ENCODE peak calls at places on chromosomes 7 and 10, in four cellular contexts. One of them, this sample, is unnamed.

GRCh38 chr10:22006379-22006884 is 2.9 kb upstream of the DNAJC1 start:
- DNase-seq in GM12878: no peak
- DNase-seq in SK-N-SH: no peak
- DNase-seq in GM12891: no peak
- DNase-seq in this sample: no peak

GRCh38 chr7:67725437-67725836 is 728.8 kb downstream of the TYW1 start:
- DNase-seq in GM12878: no peak
- DNase-seq in SK-N-SH: no peak
- DNase-seq in GM12891: no peak
- DNase-seq in this sample: no peak

GRCh38 chr10:73910401-73910763 is 550 bp upstream of the PLAU start:
- DNase-seq in GM12878: no peak
- DNase-seq in GM12891: no peak
- DNase-seq in SK-N-SH: peak
- DNase-seq in this sample: no peak

GRCh38 chr10:122637371-122637770 is 62.3 kb downstream of the C10orf120 start:
- DNase-seq in GM12891: no peak
- DNase-seq in GM12878: no peak
- DNase-seq in SK-N-SH: peak
- DNase-seq in this sample: no peak

GRCh38 chr10:72418679-72419078 is 64.0 kb upstream of the DNAJB12 start:
- DNase-seq in SK-N-SH: no peak
- DNase-seq in GM12891: no peak
- DNase-seq in GM12878: no peak
- DNase-seq in this sample: no peak

GRCh38 chr10:28686835-28687682 is 9.7 kb downstream of the BAMBI start:
- DNase-seq in GM12878: no peak
- DNase-seq in GM12891: no peak
- DNase-seq in SK-N-SH: no peak
- DNase-seq in this sample: no peak

GRCh38 chr7:1845536-1846311 is 175.6 kb downstream of the ELFN1 start:
- DNase-seq in GM12878: no peak
- DNase-seq in GM12891: no peak
- DNase-seq in SK-N-SH: peak
- DNase-seq in this sample: no peak

GRCh38 chr7:70131807-70132565 is 533.7 kb downstream of the AUTS2 start:
- DNase-seq in GM12891: no peak
- DNase-seq in GM12878: no peak
- DNase-seq in SK-N-SH: no peak
- DNase-seq in this sample: no peak

GRCh38 chr7:33157311-33157710 is 27.9 kb downstream of the BBS9 start:
- DNase-seq in GM12878: no peak
- DNase-seq in GM12891: no peak
- DNase-seq in SK-N-SH: no peak
- DNase-seq in this sample: no peak

GRCh38 chr7:70736715-70737460 is 395.1 kb upstream of the GALNT17 start:
- DNase-seq in SK-N-SH: peak
- DNase-seq in GM12891: no peak
- DNase-seq in GM12878: no peak
- DNase-seq in this sample: no peak

GRCh38 chr10:69321865-69322264 is 43.6 kb downstream of the HK1 start:
- DNase-seq in GM12891: no peak
- DNase-seq in SK-N-SH: no peak
- DNase-seq in GM12878: no peak
- DNase-seq in this sample: no peak

GRCh38 chr10:90051474-90051873 is 350.1 kb downstream of the KIF20B start:
- DNase-seq in GM12878: peak
- DNase-seq in SK-N-SH: no peak
- DNase-seq in GM12891: no peak
- DNase-seq in this sample: no peak

GRCh38 chr7:138864667-138865066 is 66.7 kb upstream of the ATP6V0A4 start:
- DNase-seq in SK-N-SH: no peak
- DNase-seq in GM12878: no peak
- DNase-seq in GM12891: no peak
- DNase-seq in this sample: no peak

GRCh38 chr10:46250898-46251856 is 35.6 kb upstream of the ANTXRL start:
- DNase-seq in SK-N-SH: no peak
- DNase-seq in GM12891: no peak
- DNase-seq in GM12878: no peak
- DNase-seq in this sample: no peak

GRCh38 chr7:66913118-66914049 is 7.6 kb upstream of the TMEM248 start:
- DNase-seq in GM12891: no peak
- DNase-seq in GM12878: no peak
- DNase-seq in SK-N-SH: no peak
- DNase-seq in this sample: no peak

GRCh38 chr10:660413-660979 is 29.0 kb downstream of the DIP2C start:
- DNase-seq in SK-N-SH: no peak
- DNase-seq in GM12891: no peak
- DNase-seq in GM12878: no peak
- DNase-seq in this sample: no peak

GRCh38 chr10:47207894-47208469 is 92.0 kb upstream of the GDF10 start:
- DNase-seq in SK-N-SH: no peak
- DNase-seq in GM12878: no peak
- DNase-seq in GM12891: no peak
- DNase-seq in this sample: no peak

GRCh38 chr7:111076205-111076604 is 14.7 kb upstream of the LRRN3 start:
- DNase-seq in SK-N-SH: no peak
- DNase-seq in GM12878: no peak
- DNase-seq in GM12891: no peak
- DNase-seq in this sample: no peak

GRCh38 chr10:124106241-124106905 is 13.0 kb upstream of the CHST15 start:
- DNase-seq in GM12891: peak
- DNase-seq in GM12878: peak
- DNase-seq in SK-N-SH: no peak
- DNase-seq in this sample: no peak

GRCh38 chr10:29946953-29947700 is 112.3 kb downstream of the JCAD start:
- DNase-seq in GM12878: no peak
- DNase-seq in SK-N-SH: no peak
- DNase-seq in GM12891: no peak
- DNase-seq in this sample: no peak

GRCh38 chr7:77985974-77986339 is 187.4 kb downstream of the PHTF2 start:
- DNase-seq in GM12891: no peak
- DNase-seq in GM12878: no peak
- DNase-seq in SK-N-SH: no peak
- DNase-seq in this sample: no peak

GRCh38 chr7:157799076-157799685 is 462.4 kb downstream of the DNAJB6 start:
- DNase-seq in GM12878: no peak
- DNase-seq in SK-N-SH: no peak
- DNase-seq in GM12891: no peak
- DNase-seq in this sample: no peak

GRCh38 chr10:77513783-77514331 is 123.8 kb downstream of the KCNMA1 start:
- DNase-seq in GM12878: no peak
- DNase-seq in GM12891: no peak
- DNase-seq in SK-N-SH: peak
- DNase-seq in this sample: no peak

GRCh38 chr7:25913574-25914224 is 238.3 kb upstream of the NFE2L3 start:
- DNase-seq in GM12878: no peak
- DNase-seq in GM12891: no peak
- DNase-seq in SK-N-SH: no peak
- DNase-seq in this sample: no peak

GRCh38 chr10:44960482-44961230 is 1.1 kb downstream of the RASSF4 start:
- DNase-seq in GM12878: no peak
- DNase-seq in SK-N-SH: no peak
- DNase-seq in GM12891: no peak
- DNase-seq in this sample: no peak

GRCh38 chr7:2175514-2175913 is 57.2 kb downstream of the MAD1L1 start:
- DNase-seq in SK-N-SH: peak
- DNase-seq in GM12891: no peak
- DNase-seq in GM12878: no peak
- DNase-seq in this sample: no peak

GRCh38 chr10:71968553-71969474 is 4.6 kb downstream of the CHST3 start:
- DNase-seq in SK-N-SH: peak
- DNase-seq in GM12891: no peak
- DNase-seq in GM12878: no peak
- DNase-seq in this sample: no peak

GRCh38 chr7:3301831-3302618 is 973 bp downstream of the SDK1 start:
- DNase-seq in GM12891: no peak
- DNase-seq in GM12878: no peak
- DNase-seq in SK-N-SH: peak
- DNase-seq in this sample: no peak

GRCh38 chr7:75650671-75651070 is 88.1 kb downstream of the HIP1 start:
- DNase-seq in GM12891: no peak
- DNase-seq in SK-N-SH: peak
- DNase-seq in GM12878: no peak
- DNase-seq in this sample: no peak

GRCh38 chr7:135772639-135773019 is 24.0 kb upstream of the FAM180A start:
- DNase-seq in GM12878: no peak
- DNase-seq in SK-N-SH: no peak
- DNase-seq in GM12891: no peak
- DNase-seq in this sample: no peak

GRCh38 chr10:4767033-4767814 is 58.8 kb upstream of the AKR1E2 start:
- DNase-seq in SK-N-SH: peak
- DNase-seq in GM12891: no peak
- DNase-seq in GM12878: no peak
- DNase-seq in this sample: no peak

GRCh38 chr10:42578019-42578418 is 60.4 kb downstream of the ZNF33B start:
- DNase-seq in SK-N-SH: no peak
- DNase-seq in GM12891: no peak
- DNase-seq in GM12878: no peak
- DNase-seq in this sample: no peak

GRCh38 chr10:132643709-132644543 is 106.3 kb downstream of the INPP5A start:
- DNase-seq in GM12878: no peak
- DNase-seq in SK-N-SH: peak
- DNase-seq in GM12891: no peak
- DNase-seq in this sample: no peak

DNA sequence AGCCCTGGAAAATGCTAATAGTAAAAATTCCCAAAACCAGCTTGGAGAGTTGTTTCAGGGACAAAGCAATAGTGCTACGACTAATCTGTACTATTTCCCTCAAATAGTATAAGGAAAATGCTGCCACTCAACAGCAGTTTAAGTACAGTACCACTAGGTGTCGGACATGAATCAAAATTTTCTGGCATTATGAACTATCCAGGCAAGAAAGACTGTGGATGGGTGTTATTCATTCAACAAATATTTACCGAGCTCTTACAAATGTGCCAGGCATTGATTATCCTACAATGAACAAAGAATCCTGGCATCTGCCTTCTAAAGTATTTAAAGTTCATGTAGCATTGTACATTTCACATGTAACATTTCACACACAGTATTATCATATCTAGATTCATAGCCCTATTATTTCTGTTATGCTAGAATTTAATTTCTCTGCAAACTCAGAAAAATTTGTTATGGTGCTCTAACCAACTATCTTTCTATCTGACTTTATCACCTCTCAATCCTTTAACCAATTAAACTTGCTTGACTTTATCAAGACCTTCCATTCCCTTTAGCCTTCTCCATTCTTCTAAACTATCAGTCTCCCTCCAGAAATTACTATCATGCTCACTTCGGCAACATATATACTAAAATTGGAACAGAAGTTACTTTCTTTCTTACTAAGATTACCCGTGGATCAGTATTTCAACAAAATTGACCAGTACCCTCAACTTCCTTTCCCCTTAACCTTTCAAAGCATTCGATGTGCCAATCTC is 80.6 kb downstream of the ARHGAP21 start:
- DNase-seq in GM12878: peak
- DNase-seq in SK-N-SH: peak
- DNase-seq in GM12891: no peak
- DNase-seq in this sample: no peak
- TF ChIP-seq POLR2AphosphoS5 in GM12878: no peak
- TF ChIP-seq POLR2AphosphoS5 in SK-N-SH: no peak
- TF ChIP-seq POLR2AphosphoS5 in GM12891: no peak
- TF ChIP-seq POLR2AphosphoS5 in this sample: no peak

GRCh38 chr7:20304366-20304765 is 26.3 kb upstream of the ITGB8 start:
- DNase-seq in SK-N-SH: no peak
- DNase-seq in GM12891: no peak
- DNase-seq in GM12878: no peak
- DNase-seq in this sample: no peak
- TF ChIP-seq TAF1 in SK-N-SH: no peak
- TF ChIP-seq TAF1 in GM12891: no peak
- TF ChIP-seq TAF1 in GM12878: no peak
- TF ChIP-seq TAF1 in this sample: no peak

DNA sequence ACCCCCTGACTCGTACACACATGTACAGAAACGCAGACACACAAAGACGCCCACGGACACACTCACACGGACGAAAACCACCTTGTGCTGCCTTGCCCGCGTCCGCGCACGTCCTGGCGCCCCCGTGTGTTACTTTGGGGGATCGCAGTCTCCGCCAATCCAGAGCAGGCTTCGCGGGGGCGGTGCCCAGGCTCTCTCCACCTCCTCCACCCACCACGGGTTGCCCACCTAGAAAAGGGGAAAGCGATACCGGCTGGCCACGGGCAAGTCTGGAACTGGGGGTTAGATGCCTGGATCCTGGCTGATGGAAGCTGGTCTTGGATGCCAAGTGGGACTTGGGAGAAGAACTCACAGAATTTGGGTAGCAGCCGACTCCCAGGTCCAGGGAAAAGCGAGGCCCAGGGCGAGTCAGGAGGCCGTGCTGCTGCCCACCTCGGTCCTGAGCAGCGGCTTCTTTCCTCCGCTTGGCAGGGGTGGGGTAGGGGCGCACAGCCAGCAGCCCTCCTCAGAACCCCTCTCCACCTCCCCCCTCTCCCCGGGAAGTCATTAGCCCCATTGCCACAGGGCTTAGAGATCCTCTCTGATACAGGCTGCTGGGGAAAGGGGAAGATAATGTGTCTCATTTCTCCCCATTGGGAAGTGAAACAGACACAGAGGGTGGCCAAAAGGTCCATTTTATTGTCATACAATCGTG is 4.6 kb upstream of the VGF start:
- DNase-seq in GM12891: peak
- DNase-seq in GM12878: no peak
- DNase-seq in SK-N-SH: peak
- DNase-seq in this sample: peak
- TF ChIP-seq POLR2AphosphoS5 in GM12891: no peak
- TF ChIP-seq POLR2AphosphoS5 in GM12878: no peak
- TF ChIP-seq POLR2AphosphoS5 in SK-N-SH: peak
- TF ChIP-seq POLR2AphosphoS5 in this sample: no peak

DNA sequence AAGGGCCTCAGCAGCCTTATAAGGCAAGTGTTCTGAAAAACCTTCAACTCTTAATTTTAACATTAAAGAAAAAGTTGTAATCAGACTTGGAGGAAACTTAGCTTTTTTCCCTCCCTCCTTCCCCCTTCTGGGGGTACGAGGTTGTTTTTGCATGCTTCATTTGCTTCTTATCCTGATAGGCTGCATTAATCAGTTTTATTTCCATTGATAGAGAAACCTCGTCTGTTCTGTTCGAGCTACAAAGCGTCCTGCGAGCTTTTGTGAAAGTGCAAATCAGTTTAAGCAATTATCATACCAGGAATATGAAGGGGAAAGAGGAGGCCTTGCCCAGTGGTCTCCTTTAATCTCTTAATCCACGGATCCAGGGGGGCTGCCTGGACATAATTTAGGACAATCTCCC is 7.5 kb downstream of the EMX2 start:
- DNase-seq in GM12878: no peak
- DNase-seq in GM12891: no peak
- DNase-seq in SK-N-SH: no peak
- DNase-seq in this sample: no peak
- TF ChIP-seq TAF1 in GM12878: no peak
- TF ChIP-seq TAF1 in GM12891: no peak
- TF ChIP-seq TAF1 in SK-N-SH: no peak
- TF ChIP-seq TAF1 in this sample: no peak

This sample was measured in GM12892.